ENCODE peak calls at places on chromosomes 16 and 17, in nine cellular contexts. Z is Calu3, X is B cell, M is choroid plexus epithelial cell, K is heart right ventricle, B is neural progenitor cell, Q is tibial nerve, H is pancreas, E is AG09309. D is an unnamed sample.

GRCh38 chr16:65446441-65446840 is 324.6 kb upstream of the CDH11 start:
- DNase-seq in Z (no peak), X (no peak), M (no peak), K (no peak), B (no peak), Q (no peak), H (no peak), E (no peak), D (no peak)

GRCh38 chr16:64952177-64952576 is 169.7 kb downstream of the CDH11 start:
- DNase-seq in Z (no peak), X (no peak), M (peak), K (no peak), B (no peak), Q (no peak), H (no peak), E (peak), D (peak)

GRCh38 chr17:68993112-68993511 is 37.9 kb upstream of the ABCA8 start:
- DNase-seq in Z (no peak), X (no peak), M (peak), K (no peak), B (no peak), Q (no peak), H (no peak), E (no peak), D (no peak)

GRCh38 chr17:45200701-45201100 is 21.0 kb upstream of the FMNL1 start:
- DNase-seq in Z (no peak), X (no peak), M (peak), K (no peak), B (no peak), Q (peak), H (no peak), E (no peak), D (no peak)

GRCh38 chr16:4213721-4214120 is 28.2 kb downstream of the SRL start:
- DNase-seq in Z (peak), X (no peak), M (peak), K (no peak), B (no peak), Q (no peak), H (no peak), E (no peak), D (no peak)

GRCh38 chr17:7988750-7989178 is 13.7 kb upstream of the GUCY2D start:
- DNase-seq in Z (peak), X (peak), M (peak), K (no peak), B (peak), Q (no peak), H (no peak), E (peak), D (peak)

GRCh38 chr16:74605746-74606520 is 981 bp downstream of the GLG1 start:
- DNase-seq in Z (no peak), X (no peak), M (no peak), K (no peak), B (peak), Q (no peak), H (no peak), E (no peak), D (no peak)

GRCh38 chr16:3819741-3820724 is 60.5 kb downstream of the CREBBP start:
- DNase-seq in Z (peak), X (no peak), M (peak), K (no peak), B (no peak), Q (no peak), H (no peak), E (peak), D (peak)

GRCh38 chr16:59527206-59527997 is 793.3 kb upstream of the GOT2 start:
- DNase-seq in Z (peak), X (no peak), M (peak), K (no peak), B (no peak), Q (no peak), H (no peak), E (peak), D (no peak)

GRCh38 chr16:79601092-79601977 is 798 bp upstream of the MAF start:
- DNase-seq in Z (peak), X (no peak), M (peak), K (peak), B (peak), Q (no peak), H (peak), E (no peak), D (peak)

GRCh38 chr17:58246104-58246740 is 7.8 kb downstream of the LPO start:
- DNase-seq in Z (no peak), X (no peak), M (no peak), K (no peak), B (no peak), Q (no peak), H (no peak), E (no peak), D (no peak)

GRCh38 chr17:57607553-57608120 is 137.5 kb downstream of the CCDC182 start:
- DNase-seq in Z (no peak), X (no peak), M (no peak), K (no peak), B (no peak), Q (no peak), H (peak), E (no peak), D (no peak)

GRCh38 chr16:81137012-81137335 is 40.8 kb upstream of the GCSH start:
- DNase-seq in Z (no peak), X (no peak), M (peak), K (no peak), B (peak), Q (peak), H (no peak), E (no peak), D (peak)

GRCh38 chr16:81143921-81144471 is 47.8 kb upstream of the GCSH start:
- DNase-seq in Z (peak), X (no peak), M (no peak), K (no peak), B (no peak), Q (no peak), H (no peak), E (no peak), D (no peak)

GRCh38 chr16:81137754-81138153 is 41.6 kb upstream of the GCSH start:
- DNase-seq in Z (no peak), X (no peak), M (no peak), K (no peak), B (no peak), Q (no peak), H (no peak), E (no peak), D (no peak)

GRCh38 chr16:81142864-81143263 is 46.7 kb upstream of the GCSH start:
- DNase-seq in Z (no peak), X (no peak), M (no peak), K (no peak), B (no peak), Q (no peak), H (no peak), E (no peak), D (no peak)

DNA sequence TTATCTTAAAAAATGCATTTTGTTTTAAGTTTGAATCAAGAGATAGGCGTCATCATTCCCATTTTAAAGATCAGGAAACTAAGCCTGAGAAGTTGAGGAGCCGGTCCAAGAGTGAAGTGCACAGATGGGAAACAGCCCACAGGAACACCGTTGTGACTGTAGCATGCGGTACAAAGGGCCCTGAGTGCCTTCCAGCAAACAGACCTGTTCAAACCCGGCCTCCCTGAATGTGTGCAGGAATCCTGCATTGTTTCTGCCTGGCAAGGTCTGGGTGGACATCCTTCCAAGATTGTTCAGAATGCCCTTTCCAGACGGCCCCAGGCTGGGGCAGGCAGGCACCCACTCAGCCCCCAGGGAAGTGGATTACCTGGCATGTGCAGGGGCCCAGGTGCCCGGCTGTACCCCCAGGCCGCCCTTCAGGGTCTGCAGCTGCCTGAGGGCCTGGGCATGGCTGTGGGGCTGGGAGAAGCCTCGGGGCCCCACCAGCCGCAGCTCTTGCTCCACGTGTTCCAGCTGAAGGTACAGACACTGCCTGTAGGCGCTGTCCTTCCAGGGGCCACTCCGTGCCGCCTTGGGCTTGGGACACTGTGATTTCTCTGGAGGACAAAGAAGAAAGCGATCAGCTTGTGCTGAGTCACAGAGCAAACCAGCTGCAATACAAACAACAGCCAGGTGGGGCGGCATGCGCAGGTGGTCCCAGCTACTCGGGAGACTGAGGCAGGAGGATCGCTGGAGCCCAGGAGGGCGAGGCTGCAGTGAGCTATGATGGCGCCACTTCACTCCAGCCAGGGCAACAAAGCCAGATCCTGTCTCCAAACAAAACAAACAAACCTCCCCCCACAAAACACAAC is 45.0 kb upstream of the GCSH start:
- DNase-seq in Z (peak), X (no peak), M (peak), K (no peak), B (peak), Q (no peak), H (no peak), E (no peak), D (no peak)
- TF ChIP-seq CTCF in Z (peak), X (no peak), M (peak), K (no peak), B (peak), Q (no peak), H (no peak), E (peak), D (peak)

GRCh38 chr17:76585649-76586593 is at the start of gene ST6GALNAC2:
- DNase-seq in Z (peak), X (peak), M (no peak), K (peak), B (peak), Q (peak), H (peak), E (no peak), D (no peak)
- TF ChIP-seq CTCF in Z (no peak), X (peak), M (no peak), K (peak), B (no peak), Q (peak), H (no peak), E (peak), D (peak)

DNA sequence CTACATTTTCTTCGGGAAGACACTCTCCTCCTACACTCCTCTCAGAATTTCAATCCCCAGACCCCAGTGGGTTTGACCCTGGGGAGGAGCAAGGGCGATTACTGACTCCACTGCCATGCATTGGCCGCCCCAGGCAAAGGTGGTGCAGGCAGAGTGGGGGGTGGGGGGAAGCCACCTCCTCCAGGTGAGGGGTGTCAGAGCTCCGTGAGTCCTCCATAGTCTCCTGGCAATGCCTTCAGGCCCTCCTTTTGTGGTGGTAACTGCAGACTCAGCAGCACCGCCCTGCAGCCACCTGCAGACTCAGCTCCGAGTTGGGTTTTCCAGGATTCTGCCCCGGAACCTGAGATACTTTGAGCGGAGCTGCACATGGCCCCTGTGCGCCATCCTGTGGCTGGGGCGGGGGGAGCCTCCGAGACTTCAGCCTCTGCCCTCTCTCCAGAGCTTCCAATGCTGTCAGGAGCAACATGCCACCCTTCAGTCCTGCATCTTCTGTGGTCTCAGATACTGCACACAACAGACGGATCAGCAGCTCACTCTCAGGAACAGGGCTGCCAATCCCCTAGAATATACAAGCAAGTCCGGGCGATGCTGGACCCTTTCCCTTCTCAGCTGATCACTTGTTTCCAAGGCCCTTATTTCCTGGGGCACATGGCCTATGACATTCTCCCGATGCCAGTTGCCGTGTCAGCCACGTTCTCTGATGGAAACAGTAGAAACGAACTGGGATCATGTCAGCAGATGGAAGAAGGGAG is 2.4 kb upstream of the SLC47A2 start:
- DNase-seq in Z (no peak), X (no peak), M (no peak), K (no peak), B (no peak), Q (no peak), H (peak), E (no peak), D (no peak)
- TF ChIP-seq CTCF in Z (no peak), X (no peak), M (peak), K (no peak), B (peak), Q (no peak), H (no peak), E (peak), D (peak)

GRCh38 chr16:87392823-87393679 is 915 bp downstream of the MAP1LC3B start:
- DNase-seq in Z (peak), X (peak), M (peak), K (peak), B (peak), Q (no peak), H (peak), E (no peak), D (peak)
- TF ChIP-seq CTCF in Z (no peak), X (no peak), M (peak), K (peak), B (peak), Q (peak), H (no peak), E (peak), D (peak)

GRCh38 chr17:6430769-6431168 is 4.2 kb downstream of the AIPL1 start:
- DNase-seq in Z (no peak), X (no peak), M (no peak), K (no peak), B (no peak), Q (no peak), H (no peak), E (no peak), D (no peak)
- TF ChIP-seq CTCF in Z (no peak), X (peak), M (peak), K (no peak), B (peak), Q (no peak), H (no peak), E (peak), D (peak)

DNA sequence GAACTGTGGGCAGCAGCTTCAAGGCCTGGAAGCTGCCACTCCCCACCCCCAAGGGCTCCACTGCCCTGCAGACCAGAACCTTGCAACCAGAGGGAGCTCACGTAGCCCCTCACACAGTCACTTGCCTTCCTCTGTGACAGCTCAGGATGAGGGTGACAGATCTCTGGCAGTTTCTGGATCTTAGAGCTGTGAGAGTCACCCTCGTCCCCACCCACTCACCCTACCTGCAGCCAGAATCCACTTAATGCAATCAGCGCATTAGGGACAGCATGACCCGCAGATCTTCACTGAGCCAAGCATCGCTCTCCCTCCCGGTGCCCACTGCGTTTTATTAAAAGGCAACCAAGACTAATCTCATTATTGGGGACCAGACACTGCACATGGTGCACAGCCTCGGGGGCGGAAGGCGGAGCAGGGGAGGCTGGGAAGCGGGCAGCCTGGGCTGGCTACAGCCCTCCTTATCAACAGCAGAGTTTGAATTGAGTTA is 3.5 kb downstream of the CYB561 start:
- DNase-seq in Z (no peak), X (peak), M (no peak), K (no peak), B (peak), Q (no peak), H (no peak), E (no peak), D (no peak)
- TF ChIP-seq CTCF in Z (no peak), X (peak), M (peak), K (peak), B (peak), Q (no peak), H (no peak), E (peak), D (peak)

GRCh38 chr17:79301469-79301868 is 226.8 kb downstream of the ENGASE start:
- DNase-seq in Z (no peak), X (no peak), M (no peak), K (no peak), B (no peak), Q (no peak), H (no peak), E (no peak), D (no peak)
- TF ChIP-seq CTCF in Z (peak), X (no peak), M (no peak), K (no peak), B (peak), Q (no peak), H (no peak), E (no peak), D (no peak)

GRCh38 chr16:2082171-2082982 is 34.6 kb downstream of the TSC2 start:
- DNase-seq in Z (no peak), X (no peak), M (peak), K (peak), B (no peak), Q (no peak), H (peak), E (no peak), D (peak)
- TF ChIP-seq CTCF in Z (no peak), X (no peak), M (no peak), K (peak), B (no peak), Q (no peak), H (no peak), E (no peak), D (no peak)

DNA sequence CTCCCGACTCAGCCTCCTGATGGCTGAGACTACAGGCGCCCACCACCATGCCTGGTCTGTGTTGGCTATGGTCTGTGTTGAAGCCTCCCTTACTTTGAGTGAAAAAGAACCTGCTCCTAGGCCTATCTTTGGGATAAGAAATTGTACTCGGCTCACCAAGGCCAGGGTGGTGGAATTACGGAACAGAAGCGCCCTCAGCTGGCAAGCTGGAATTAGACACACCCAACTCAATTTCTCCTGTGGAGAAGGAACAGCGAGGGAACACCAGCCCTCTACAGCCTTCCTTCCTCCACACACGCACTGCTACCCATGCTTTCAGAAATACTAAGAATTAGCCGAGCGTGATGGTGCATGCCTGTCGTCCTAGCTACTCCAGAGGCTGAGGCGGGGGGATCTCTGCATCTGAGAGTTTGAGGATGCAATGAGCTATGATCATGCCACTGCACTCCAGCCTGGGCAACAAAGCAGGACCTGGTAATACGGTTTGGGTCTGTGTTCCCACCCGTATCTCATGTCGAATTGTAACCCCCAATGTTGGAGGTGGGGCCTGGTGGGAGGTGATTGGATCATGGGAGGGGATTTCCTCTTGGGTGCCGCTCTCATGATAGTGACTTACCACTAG is 40.1 kb upstream of the RBBP6 start:
- DNase-seq in Z (peak), X (no peak), M (peak), K (no peak), B (peak), Q (no peak), H (no peak), E (no peak), D (peak)
- TF ChIP-seq CTCF in Z (no peak), X (no peak), M (peak), K (peak), B (peak), Q (no peak), H (no peak), E (peak), D (peak)

D was measured in cardiac muscle cell.